ENCODE peak calls at places on chromosomes 12 and 14, in nine cellular contexts. One of them, this sample, is unnamed.

GRCh38 chr14:95692109-95692508 is 5.9 kb downstream of the TCL1B start:
- DNase-seq in endothelial cell of umbilical vein: no peak
- DNase-seq in IMR-90: no peak
- DNase-seq in H9: no peak
- DNase-seq in HCT116: no peak
- DNase-seq in GM23338: no peak
- DNase-seq in GM23248: no peak
- DNase-seq in fibroblast of lung: no peak
- DNase-seq in GM12878: no peak
- DNase-seq in this sample: no peak

GRCh38 chr12:76536546-76536945 is 23.0 kb downstream of the OSBPL8 start:
- DNase-seq in H9: no peak
- DNase-seq in GM12878: no peak
- DNase-seq in HCT116: no peak
- DNase-seq in fibroblast of lung: no peak
- DNase-seq in GM23248: no peak
- DNase-seq in endothelial cell of umbilical vein: no peak
- DNase-seq in GM23338: no peak
- DNase-seq in IMR-90: no peak
- DNase-seq in this sample: no peak

GRCh38 chr14:50875359-50876090 is 3.7 kb downstream of the ABHD12B start:
- DNase-seq in H9: no peak
- DNase-seq in endothelial cell of umbilical vein: no peak
- DNase-seq in GM12878: peak
- DNase-seq in HCT116: no peak
- DNase-seq in fibroblast of lung: no peak
- DNase-seq in IMR-90: peak
- DNase-seq in GM23338: no peak
- DNase-seq in GM23248: peak
- DNase-seq in this sample: no peak

GRCh38 chr14:36659822-36660735 is 1.6 kb upstream of the PAX9 start:
- DNase-seq in H9: no peak
- DNase-seq in GM12878: no peak
- DNase-seq in endothelial cell of umbilical vein: no peak
- DNase-seq in HCT116: no peak
- DNase-seq in GM23248: no peak
- DNase-seq in fibroblast of lung: no peak
- DNase-seq in GM23338: peak
- DNase-seq in IMR-90: no peak
- DNase-seq in this sample: peak

GRCh38 chr12:63021126-63021525 is 86.2 kb upstream of the PPM1H start:
- DNase-seq in endothelial cell of umbilical vein: no peak
- DNase-seq in GM23338: peak
- DNase-seq in GM23248: no peak
- DNase-seq in fibroblast of lung: no peak
- DNase-seq in IMR-90: no peak
- DNase-seq in H9: no peak
- DNase-seq in GM12878: no peak
- DNase-seq in HCT116: no peak
- DNase-seq in this sample: no peak

GRCh38 chr14:101500061-101500460 is 61.2 kb upstream of the DIO3 start:
- DNase-seq in GM23338: no peak
- DNase-seq in IMR-90: no peak
- DNase-seq in GM23248: no peak
- DNase-seq in H9: no peak
- DNase-seq in endothelial cell of umbilical vein: no peak
- DNase-seq in GM12878: no peak
- DNase-seq in fibroblast of lung: no peak
- DNase-seq in HCT116: no peak
- DNase-seq in this sample: no peak

GRCh38 chr12:32252199-32253073 is 145.8 kb downstream of the BICD1 start:
- DNase-seq in GM12878: peak
- DNase-seq in fibroblast of lung: no peak
- DNase-seq in HCT116: no peak
- DNase-seq in endothelial cell of umbilical vein: no peak
- DNase-seq in GM23248: no peak
- DNase-seq in GM23338: peak
- DNase-seq in H9: no peak
- DNase-seq in IMR-90: no peak
- DNase-seq in this sample: peak

GRCh38 chr12:6941786-6942185 is 1.8 kb upstream of the RNU7-1 start:
- DNase-seq in IMR-90: no peak
- DNase-seq in GM23248: no peak
- DNase-seq in H9: no peak
- DNase-seq in GM23338: no peak
- DNase-seq in endothelial cell of umbilical vein: no peak
- DNase-seq in fibroblast of lung: no peak
- DNase-seq in HCT116: no peak
- DNase-seq in GM12878: no peak
- DNase-seq in this sample: no peak

GRCh38 chr12:95834572-95834971 is 24.2 kb upstream of the SNRPF start:
- DNase-seq in IMR-90: no peak
- DNase-seq in GM12878: no peak
- DNase-seq in GM23338: no peak
- DNase-seq in H9: no peak
- DNase-seq in fibroblast of lung: no peak
- DNase-seq in GM23248: no peak
- DNase-seq in HCT116: no peak
- DNase-seq in endothelial cell of umbilical vein: no peak
- DNase-seq in this sample: no peak

GRCh38 chr12:95838125-95838524 is 20.6 kb upstream of the SNRPF start:
- DNase-seq in fibroblast of lung: peak
- DNase-seq in endothelial cell of umbilical vein: peak
- DNase-seq in GM23248: peak
- DNase-seq in IMR-90: peak
- DNase-seq in H9: no peak
- DNase-seq in GM23338: no peak
- DNase-seq in GM12878: no peak
- DNase-seq in HCT116: no peak
- DNase-seq in this sample: no peak

GRCh38 chr12:95837240-95838038 is 21.3 kb upstream of the SNRPF start:
- DNase-seq in fibroblast of lung: no peak
- DNase-seq in H9: no peak
- DNase-seq in GM12878: no peak
- DNase-seq in GM23338: peak
- DNase-seq in IMR-90: no peak
- DNase-seq in GM23248: peak
- DNase-seq in endothelial cell of umbilical vein: no peak
- DNase-seq in HCT116: no peak
- DNase-seq in this sample: no peak

GRCh38 chr12:95836630-95837239 is 22.0 kb upstream of the SNRPF start:
- DNase-seq in HCT116: no peak
- DNase-seq in H9: no peak
- DNase-seq in endothelial cell of umbilical vein: peak
- DNase-seq in fibroblast of lung: peak
- DNase-seq in GM23248: peak
- DNase-seq in GM12878: no peak
- DNase-seq in GM23338: no peak
- DNase-seq in IMR-90: peak
- DNase-seq in this sample: no peak

DNA sequence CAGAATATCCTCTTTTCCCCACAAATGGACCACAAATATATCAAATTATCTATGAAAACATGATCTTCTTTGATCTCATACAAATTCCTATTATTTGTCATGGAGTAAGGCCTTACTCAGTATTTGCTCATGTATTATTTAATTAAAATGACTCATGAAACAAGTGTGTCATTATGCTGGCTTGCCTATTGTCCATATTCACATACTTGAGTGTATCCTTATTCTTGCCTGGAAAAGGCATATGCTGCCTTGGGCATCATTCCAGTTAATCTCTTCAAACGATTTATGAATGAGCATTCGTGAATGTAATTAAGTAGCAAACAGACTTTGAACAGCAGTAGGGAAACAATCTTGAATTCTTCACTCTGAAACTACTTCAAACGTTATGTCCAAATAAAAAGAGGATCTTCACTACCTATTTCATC is 22.6 kb upstream of the SNRPF start:
- DNase-seq in GM23248: peak
- DNase-seq in H9: no peak
- DNase-seq in GM23338: no peak
- DNase-seq in endothelial cell of umbilical vein: peak
- DNase-seq in fibroblast of lung: peak
- DNase-seq in HCT116: no peak
- DNase-seq in GM12878: no peak
- DNase-seq in IMR-90: peak
- DNase-seq in this sample: no peak
- H2AFZ ChIP-seq in GM23248: no peak
- H2AFZ ChIP-seq in H9: no peak
- H2AFZ ChIP-seq in GM23338: no peak
- H2AFZ ChIP-seq in endothelial cell of umbilical vein: peak
- H2AFZ ChIP-seq in fibroblast of lung: no peak
- H2AFZ ChIP-seq in HCT116: peak
- H2AFZ ChIP-seq in GM12878: no peak
- H2AFZ ChIP-seq in IMR-90: no peak
- H2AFZ ChIP-seq in this sample: no peak

DNA sequence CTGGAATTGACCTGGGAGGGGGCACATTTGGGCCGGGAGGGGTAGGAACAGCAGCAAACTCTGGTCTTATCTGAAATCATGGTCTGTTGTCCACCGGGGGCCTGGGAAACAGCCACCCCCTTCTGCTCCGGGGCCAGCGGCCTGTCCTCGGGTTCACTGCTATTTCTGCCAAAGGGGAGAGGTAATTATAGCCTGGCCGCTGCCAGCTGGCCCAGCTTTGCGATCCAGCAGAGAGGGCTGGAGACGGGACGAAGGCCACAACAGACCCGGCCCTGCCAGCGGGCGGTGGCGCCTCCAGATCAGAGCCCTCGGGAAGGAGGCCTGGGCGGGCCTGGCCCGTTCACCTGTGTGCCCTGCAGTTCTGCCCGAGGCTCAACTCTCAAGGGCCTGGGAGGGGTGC is at the start of gene C14orf180:
- DNase-seq in H9: no peak
- DNase-seq in GM12878: no peak
- DNase-seq in endothelial cell of umbilical vein: no peak
- DNase-seq in GM23338: no peak
- DNase-seq in fibroblast of lung: no peak
- DNase-seq in HCT116: no peak
- DNase-seq in IMR-90: no peak
- DNase-seq in GM23248: no peak
- DNase-seq in this sample: no peak
- H2AFZ ChIP-seq in H9: no peak
- H2AFZ ChIP-seq in GM12878: no peak
- H2AFZ ChIP-seq in endothelial cell of umbilical vein: no peak
- H2AFZ ChIP-seq in GM23338: no peak
- H2AFZ ChIP-seq in fibroblast of lung: no peak
- H2AFZ ChIP-seq in HCT116: no peak
- H2AFZ ChIP-seq in IMR-90: no peak
- H2AFZ ChIP-seq in GM23248: no peak
- H2AFZ ChIP-seq in this sample: no peak

GRCh38 chr14:61147369-61147897 is 133.7 kb downstream of the TMEM30B start:
- DNase-seq in GM23248: no peak
- DNase-seq in IMR-90: peak
- DNase-seq in GM12878: no peak
- DNase-seq in HCT116: no peak
- DNase-seq in H9: no peak
- DNase-seq in GM23338: no peak
- DNase-seq in fibroblast of lung: peak
- DNase-seq in endothelial cell of umbilical vein: peak
- DNase-seq in this sample: no peak

GRCh38 chr14:61146896-61147295 is 134.2 kb downstream of the TMEM30B start:
- DNase-seq in fibroblast of lung: no peak
- DNase-seq in endothelial cell of umbilical vein: no peak
- DNase-seq in H9: no peak
- DNase-seq in GM23338: no peak
- DNase-seq in IMR-90: no peak
- DNase-seq in GM12878: no peak
- DNase-seq in GM23248: no peak
- DNase-seq in HCT116: no peak
- DNase-seq in this sample: no peak

GRCh38 chr14:61145258-61145902 is 135.8 kb downstream of the TMEM30B start:
- DNase-seq in IMR-90: peak
- DNase-seq in GM23338: no peak
- DNase-seq in endothelial cell of umbilical vein: no peak
- DNase-seq in H9: no peak
- DNase-seq in fibroblast of lung: peak
- DNase-seq in GM12878: no peak
- DNase-seq in HCT116: no peak
- DNase-seq in GM23248: peak
- DNase-seq in this sample: no peak

GRCh38 chr14:61147898-61148549 is 133.1 kb downstream of the TMEM30B start:
- DNase-seq in GM12878: no peak
- DNase-seq in IMR-90: peak
- DNase-seq in GM23338: peak
- DNase-seq in H9: no peak
- DNase-seq in HCT116: peak
- DNase-seq in fibroblast of lung: peak
- DNase-seq in GM23248: no peak
- DNase-seq in endothelial cell of umbilical vein: peak
- DNase-seq in this sample: peak

GRCh38 chr14:61145903-61146411 is 135.2 kb downstream of the TMEM30B start:
- DNase-seq in HCT116: no peak
- DNase-seq in endothelial cell of umbilical vein: no peak
- DNase-seq in IMR-90: peak
- DNase-seq in fibroblast of lung: peak
- DNase-seq in GM23338: no peak
- DNase-seq in GM12878: no peak
- DNase-seq in H9: no peak
- DNase-seq in GM23248: peak
- DNase-seq in this sample: peak
- H2AFZ ChIP-seq in HCT116: no peak
- H2AFZ ChIP-seq in endothelial cell of umbilical vein: peak
- H2AFZ ChIP-seq in IMR-90: peak
- H2AFZ ChIP-seq in fibroblast of lung: no peak
- H2AFZ ChIP-seq in GM23338: no peak
- H2AFZ ChIP-seq in GM12878: no peak
- H2AFZ ChIP-seq in H9: no peak
- H2AFZ ChIP-seq in GM23248: peak
- H2AFZ ChIP-seq in this sample: no peak

GRCh38 chr12:125387206-125387605 is 322.0 kb downstream of the AACS start:
- DNase-seq in GM23338: no peak
- DNase-seq in HCT116: no peak
- DNase-seq in H9: no peak
- DNase-seq in endothelial cell of umbilical vein: no peak
- DNase-seq in GM23248: no peak
- DNase-seq in fibroblast of lung: no peak
- DNase-seq in GM12878: no peak
- DNase-seq in IMR-90: no peak
- DNase-seq in this sample: no peak

GRCh38 chr12:125382896-125383295 is 317.7 kb downstream of the AACS start:
- DNase-seq in HCT116: no peak
- DNase-seq in endothelial cell of umbilical vein: no peak
- DNase-seq in fibroblast of lung: no peak
- DNase-seq in GM12878: no peak
- DNase-seq in H9: no peak
- DNase-seq in GM23248: no peak
- DNase-seq in GM23338: no peak
- DNase-seq in IMR-90: no peak
- DNase-seq in this sample: peak

GRCh38 chr12:125389061-125389697 is 323.9 kb downstream of the AACS start:
- DNase-seq in HCT116: no peak
- DNase-seq in endothelial cell of umbilical vein: no peak
- DNase-seq in GM23338: no peak
- DNase-seq in H9: no peak
- DNase-seq in IMR-90: no peak
- DNase-seq in fibroblast of lung: no peak
- DNase-seq in GM12878: no peak
- DNase-seq in GM23248: no peak
- DNase-seq in this sample: no peak

GRCh38 chr12:125381373-125381772 is 316.1 kb downstream of the AACS start:
- DNase-seq in IMR-90: no peak
- DNase-seq in fibroblast of lung: no peak
- DNase-seq in GM12878: no peak
- DNase-seq in GM23248: no peak
- DNase-seq in H9: no peak
- DNase-seq in HCT116: no peak
- DNase-seq in GM23338: peak
- DNase-seq in endothelial cell of umbilical vein: no peak
- DNase-seq in this sample: peak

DNA sequence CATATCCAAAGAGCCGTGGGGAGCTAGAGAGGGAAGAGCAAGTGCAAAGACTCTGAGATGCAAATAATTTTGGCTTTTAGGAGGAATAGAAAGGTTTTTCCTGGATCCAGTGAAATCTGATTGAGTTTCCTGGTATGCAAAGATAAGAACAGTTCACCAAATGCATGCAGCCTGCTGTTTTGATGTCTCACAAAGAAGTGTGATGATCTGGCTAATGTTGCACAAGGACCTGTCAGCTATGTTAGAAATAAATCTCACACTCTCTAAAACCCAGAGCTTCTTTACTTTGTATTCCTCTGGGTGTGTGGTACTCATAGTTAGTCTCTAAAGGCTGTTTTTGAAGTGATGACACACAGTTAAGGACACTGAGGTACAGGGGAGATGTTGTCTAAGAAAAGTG is 321.4 kb downstream of the AACS start:
- DNase-seq in fibroblast of lung: no peak
- DNase-seq in endothelial cell of umbilical vein: no peak
- DNase-seq in IMR-90: no peak
- DNase-seq in GM23248: no peak
- DNase-seq in H9: no peak
- DNase-seq in GM23338: no peak
- DNase-seq in HCT116: no peak
- DNase-seq in GM12878: no peak
- DNase-seq in this sample: no peak
- H2AFZ ChIP-seq in fibroblast of lung: no peak
- H2AFZ ChIP-seq in endothelial cell of umbilical vein: no peak
- H2AFZ ChIP-seq in IMR-90: no peak
- H2AFZ ChIP-seq in GM23248: no peak
- H2AFZ ChIP-seq in H9: no peak
- H2AFZ ChIP-seq in GM23338: no peak
- H2AFZ ChIP-seq in HCT116: no peak
- H2AFZ ChIP-seq in GM12878: no peak
- H2AFZ ChIP-seq in this sample: no peak

This sample was measured in neural progenitor cell.